ENCODE peak calls at places on chromosomes 5 and 9, in five cellular contexts. One of them, this sample, is unnamed.

GRCh38 chr9:72997387-72997995 is 44.6 kb upstream of the ALDH1A1 start:
- DNase-seq in fibroblast of lung: no peak
- DNase-seq in GM23248: no peak
- DNase-seq in IMR-90: no peak
- DNase-seq in spleen: no peak
- DNase-seq in this sample: peak; percentile 70

GRCh38 chr5:151155149-151155776 is 2.3 kb downstream of the ANXA6 start:
- DNase-seq in fibroblast of lung: peak; percentile 33
- DNase-seq in GM23248: peak; percentile 43
- DNase-seq in IMR-90: peak; percentile 27
- DNase-seq in spleen: peak; percentile 86
- DNase-seq in this sample: peak; percentile 46

GRCh38 chr5:72845889-72846288 is 29.4 kb downstream of the TNPO1 start:
- DNase-seq in fibroblast of lung: peak; percentile 42
- DNase-seq in GM23248: peak; percentile 55
- DNase-seq in IMR-90: no peak
- DNase-seq in spleen: no peak
- DNase-seq in this sample: no peak

GRCh38 chr5:32711693-32712462 is 757 bp downstream of the NPR3 start:
- DNase-seq in fibroblast of lung: peak; percentile 59
- DNase-seq in GM23248: peak; percentile 85
- DNase-seq in IMR-90: peak; percentile 49
- DNase-seq in spleen: no peak
- DNase-seq in this sample: no peak

GRCh38 chr9:108049026-108049591 is 559.5 kb upstream of the KLF4 start:
- DNase-seq in fibroblast of lung: peak; percentile 96
- DNase-seq in GM23248: peak; percentile 94
- DNase-seq in IMR-90: peak; percentile 97
- DNase-seq in spleen: no peak
- DNase-seq in this sample: no peak

GRCh38 chr9:105046907-105047651 is 119.1 kb upstream of the ABCA1 start:
- DNase-seq in fibroblast of lung: peak; percentile 24
- DNase-seq in GM23248: no peak
- DNase-seq in IMR-90: no peak
- DNase-seq in spleen: no peak
- DNase-seq in this sample: peak; percentile 43

GRCh38 chr9:76894198-76894597 is 11.7 kb downstream of the PRUNE2 start:
- DNase-seq in fibroblast of lung: no peak
- DNase-seq in GM23248: peak; percentile 11
- DNase-seq in IMR-90: no peak
- DNase-seq in spleen: no peak
- DNase-seq in this sample: no peak

GRCh38 chr9:116087751-116088194 is 65.8 kb upstream of the PAPPA start:
- DNase-seq in fibroblast of lung: peak; percentile 85
- DNase-seq in GM23248: peak; percentile 84
- DNase-seq in IMR-90: peak; percentile 85
- DNase-seq in spleen: no peak
- DNase-seq in this sample: no peak

GRCh38 chr9:124758061-124758460 is 13.1 kb downstream of the NR6A1 start:
- DNase-seq in fibroblast of lung: no peak
- DNase-seq in GM23248: no peak
- DNase-seq in IMR-90: no peak
- DNase-seq in spleen: no peak
- DNase-seq in this sample: no peak

GRCh38 chr5:136629125-136629790 is 263.9 kb upstream of the TRPC7 start:
- DNase-seq in fibroblast of lung: no peak
- DNase-seq in GM23248: no peak
- DNase-seq in IMR-90: no peak
- DNase-seq in spleen: no peak
- DNase-seq in this sample: no peak

GRCh38 chr9:16501098-16501663 is 369.3 kb downstream of the BNC2 start:
- DNase-seq in fibroblast of lung: peak; percentile 92
- DNase-seq in GM23248: peak; percentile 77
- DNase-seq in IMR-90: peak; percentile 77
- DNase-seq in spleen: no peak
- DNase-seq in this sample: no peak

GRCh38 chr5:171158581-171158980 is 150.5 kb upstream of the TLX3 start:
- DNase-seq in fibroblast of lung: no peak
- DNase-seq in GM23248: no peak
- DNase-seq in IMR-90: no peak
- DNase-seq in spleen: no peak
- DNase-seq in this sample: no peak

GRCh38 chr5:123090641-123091257 is 1.7 kb downstream of the PRDM6 start:
- DNase-seq in fibroblast of lung: no peak
- DNase-seq in GM23248: no peak
- DNase-seq in IMR-90: no peak
- DNase-seq in spleen: no peak
- DNase-seq in this sample: no peak

GRCh38 chr5:123088031-123088805 is 823 bp upstream of the PRDM6 start:
- DNase-seq in fibroblast of lung: peak; percentile 20
- DNase-seq in GM23248: peak; percentile 60
- DNase-seq in IMR-90: no peak
- DNase-seq in spleen: no peak
- DNase-seq in this sample: peak; percentile 21

GRCh38 chr5:123089572-123089970 is 530 bp downstream of the PRDM6 start:
- DNase-seq in fibroblast of lung: peak; percentile 34
- DNase-seq in GM23248: peak; percentile 73
- DNase-seq in IMR-90: peak; percentile 52
- DNase-seq in spleen: no peak
- DNase-seq in this sample: no peak

GRCh38 chr5:123091258-123091987 is 2.4 kb downstream of the PRDM6 start:
- DNase-seq in fibroblast of lung: peak; percentile 16
- DNase-seq in GM23248: no peak
- DNase-seq in IMR-90: peak; percentile 15
- DNase-seq in spleen: no peak
- DNase-seq in this sample: no peak

DNA sequence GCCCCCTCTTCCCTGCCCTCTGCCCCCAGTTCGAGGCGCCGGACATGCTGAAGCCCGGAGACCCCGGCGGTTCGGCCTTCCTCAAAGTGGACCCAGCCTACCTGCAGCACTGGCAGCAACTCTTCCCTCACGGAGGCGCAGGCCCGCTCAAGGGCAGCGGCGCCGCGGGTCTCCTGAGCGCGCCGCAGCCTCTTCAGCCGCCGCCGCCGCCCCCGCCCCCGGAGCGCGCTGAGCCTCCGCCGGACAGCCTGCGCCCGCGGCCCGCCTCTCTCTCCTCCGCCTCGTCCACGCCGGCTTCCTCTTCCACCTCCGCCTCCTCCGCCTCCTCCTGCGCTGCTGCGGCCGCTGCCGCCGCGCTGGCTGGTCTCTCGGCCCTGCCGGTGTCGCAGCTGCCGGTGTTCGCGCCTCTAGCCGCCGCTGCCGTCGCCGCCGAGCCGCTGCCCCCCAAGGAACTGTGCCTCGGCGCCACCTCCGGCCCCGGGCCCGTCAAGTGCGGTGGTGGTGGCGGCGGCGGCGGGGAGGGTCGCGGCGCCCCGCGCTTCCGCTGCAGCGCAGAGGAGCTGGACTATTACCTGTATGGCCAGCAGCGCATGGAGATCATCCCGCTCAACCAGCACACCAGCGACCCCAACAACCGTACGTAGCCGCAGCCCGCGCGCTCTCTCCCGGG is 1.1 kb downstream of the PRDM6 start:
- DNase-seq in fibroblast of lung: peak; percentile 25
- DNase-seq in GM23248: peak; percentile 70
- DNase-seq in IMR-90: peak; percentile 27
- DNase-seq in spleen: no peak
- DNase-seq in this sample: no peak
- H3K36me3 ChIP-seq in fibroblast of lung: peaks cover 2% of the 10 kb centered on the region
- H3K36me3 ChIP-seq in GM23248: no peaks in the 10 kb centered on the region
- H3K36me3 ChIP-seq in IMR-90: no peaks in the 10 kb centered on the region
- H3K36me3 ChIP-seq in spleen: no peaks in the 10 kb centered on the region
- H3K36me3 ChIP-seq in this sample: no peaks in the 10 kb centered on the region

DNA sequence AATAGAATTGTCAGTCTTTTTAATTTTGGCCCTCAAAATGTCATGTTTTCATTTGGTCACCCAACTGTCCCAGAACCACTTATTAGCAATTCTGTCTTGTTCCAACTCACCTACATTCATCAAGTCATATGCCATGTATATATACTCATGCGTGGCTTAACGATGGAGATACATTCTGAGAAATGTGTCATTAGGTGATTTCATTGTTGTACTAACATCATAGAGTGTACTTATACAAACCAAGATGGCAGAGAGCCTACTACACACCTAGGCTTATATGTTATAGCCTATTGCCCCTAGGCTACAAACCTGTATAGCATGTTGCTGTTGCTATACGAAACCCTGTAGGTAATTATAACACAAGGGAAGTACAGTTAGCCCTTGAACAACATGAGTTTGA is 36.6 kb downstream of the RNF38 start:
- DNase-seq in fibroblast of lung: no peak
- DNase-seq in GM23248: no peak
- DNase-seq in IMR-90: no peak
- DNase-seq in spleen: no peak
- DNase-seq in this sample: no peak
- H3K36me3 ChIP-seq in fibroblast of lung: peaks cover 1% of the 10 kb centered on the region
- H3K36me3 ChIP-seq in GM23248: peaks cover 38% of the 10 kb centered on the region
- H3K36me3 ChIP-seq in IMR-90: peaks cover 9% of the 10 kb centered on the region
- H3K36me3 ChIP-seq in spleen: peaks cover 100% of the 10 kb centered on the region
- H3K36me3 ChIP-seq in this sample: peaks cover 2% of the 10 kb centered on the region

GRCh38 chr9:130881516-130881915 is 15.1 kb downstream of the QRFP start:
- DNase-seq in fibroblast of lung: no peak
- DNase-seq in GM23248: no peak
- DNase-seq in IMR-90: no peak
- DNase-seq in spleen: no peak
- DNase-seq in this sample: no peak
- H3K36me3 ChIP-seq in fibroblast of lung: peaks cover 36% of the 10 kb centered on the region
- H3K36me3 ChIP-seq in GM23248: peaks cover 72% of the 10 kb centered on the region
- H3K36me3 ChIP-seq in IMR-90: peaks cover 86% of the 10 kb centered on the region
- H3K36me3 ChIP-seq in spleen: peaks cover 100% of the 10 kb centered on the region
- H3K36me3 ChIP-seq in this sample: peaks cover 28% of the 10 kb centered on the region

GRCh38 chr9:114299286-114300152 is 23.4 kb upstream of the ORM1 start:
- DNase-seq in fibroblast of lung: no peak
- DNase-seq in GM23248: no peak
- DNase-seq in IMR-90: no peak
- DNase-seq in spleen: peak; percentile 39
- DNase-seq in this sample: no peak
- H3K36me3 ChIP-seq in fibroblast of lung: no peaks in the 10 kb centered on the region
- H3K36me3 ChIP-seq in GM23248: peaks cover 20% of the 10 kb centered on the region
- H3K36me3 ChIP-seq in IMR-90: peaks cover 20% of the 10 kb centered on the region
- H3K36me3 ChIP-seq in spleen: no peaks in the 10 kb centered on the region
- H3K36me3 ChIP-seq in this sample: no peaks in the 10 kb centered on the region

GRCh38 chr9:14573319-14573718 is 119.9 kb downstream of the ZDHHC21 start:
- DNase-seq in fibroblast of lung: no peak
- DNase-seq in GM23248: no peak
- DNase-seq in IMR-90: no peak
- DNase-seq in spleen: no peak
- DNase-seq in this sample: no peak
- H3K36me3 ChIP-seq in fibroblast of lung: no peaks in the 10 kb centered on the region
- H3K36me3 ChIP-seq in GM23248: no peaks in the 10 kb centered on the region
- H3K36me3 ChIP-seq in IMR-90: no peaks in the 10 kb centered on the region
- H3K36me3 ChIP-seq in spleen: no peaks in the 10 kb centered on the region
- H3K36me3 ChIP-seq in this sample: no peaks in the 10 kb centered on the region

DNA sequence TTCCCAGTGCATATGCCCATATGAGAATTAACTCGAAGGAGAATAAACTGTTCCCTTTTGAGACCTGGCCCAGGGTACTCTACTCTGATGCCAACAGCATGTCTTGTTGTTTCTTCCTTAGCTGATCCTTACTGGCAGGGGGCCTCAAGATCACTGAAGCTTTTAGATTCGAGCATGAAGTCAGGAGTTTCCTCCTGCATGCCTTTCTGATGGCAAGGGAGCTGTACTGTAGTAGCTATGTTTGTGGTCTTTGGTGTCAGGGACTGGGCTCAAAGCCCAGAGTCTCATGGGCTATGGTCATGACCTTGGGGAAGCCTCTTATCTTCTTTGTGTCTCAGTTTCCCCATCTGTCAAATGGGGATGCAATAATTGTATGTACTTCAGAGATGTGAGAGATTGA is 57.1 kb downstream of the DOCK2 start:
- DNase-seq in fibroblast of lung: peak; percentile 72
- DNase-seq in GM23248: no peak
- DNase-seq in IMR-90: peak; percentile 25
- DNase-seq in spleen: no peak
- DNase-seq in this sample: no peak
- H3K36me3 ChIP-seq in fibroblast of lung: no peaks in the 10 kb centered on the region
- H3K36me3 ChIP-seq in GM23248: no peaks in the 10 kb centered on the region
- H3K36me3 ChIP-seq in IMR-90: no peaks in the 10 kb centered on the region
- H3K36me3 ChIP-seq in spleen: peaks cover 100% of the 10 kb centered on the region
- H3K36me3 ChIP-seq in this sample: no peaks in the 10 kb centered on the region

GRCh38 chr5:37214550-37214949 is 34.6 kb downstream of the CPLANE1 start:
- DNase-seq in fibroblast of lung: no peak
- DNase-seq in GM23248: no peak
- DNase-seq in IMR-90: no peak
- DNase-seq in spleen: no peak
- DNase-seq in this sample: peak; percentile 4
- H3K36me3 ChIP-seq in fibroblast of lung: no peaks in the 10 kb centered on the region
- H3K36me3 ChIP-seq in GM23248: peaks cover 32% of the 10 kb centered on the region
- H3K36me3 ChIP-seq in IMR-90: peaks cover 23% of the 10 kb centered on the region
- H3K36me3 ChIP-seq in spleen: peaks cover 70% of the 10 kb centered on the region
- H3K36me3 ChIP-seq in this sample: no peaks in the 10 kb centered on the region

GRCh38 chr9:137764171-137764671 is 113.4 kb upstream of the CACNA1B start:
- DNase-seq in fibroblast of lung: no peak
- DNase-seq in GM23248: no peak
- DNase-seq in IMR-90: no peak
- DNase-seq in spleen: no peak
- DNase-seq in this sample: no peak
- H3K36me3 ChIP-seq in fibroblast of lung: peaks cover 10% of the 10 kb centered on the region
- H3K36me3 ChIP-seq in GM23248: peaks cover 22% of the 10 kb centered on the region
- H3K36me3 ChIP-seq in IMR-90: peaks cover 53% of the 10 kb centered on the region
- H3K36me3 ChIP-seq in spleen: peaks cover 96% of the 10 kb centered on the region
- H3K36me3 ChIP-seq in this sample: peaks cover 7% of the 10 kb centered on the region